ENCODE peak calls at places on chromosomes 6 and 20, in nine cellular contexts. One of them, this sample, is unnamed.

GRCh38 chr20:2109425-2110210 is 8.0 kb downstream of the STK35 start:
- DNase-seq in mammary epithelial cell: no peak
- DNase-seq in BJ: no peak
- DNase-seq in tibial nerve: peak
- DNase-seq in Panc1: no peak
- DNase-seq in thyroid gland: peak
- DNase-seq in bronchial epithelial cell: no peak
- DNase-seq in AG10803: no peak
- DNase-seq in ovary: peak
- DNase-seq in this sample: no peak

GRCh38 chr6:2669067-2669710 is 81.5 kb downstream of the MYLK4 start:
- DNase-seq in mammary epithelial cell: no peak
- DNase-seq in BJ: no peak
- DNase-seq in tibial nerve: no peak
- DNase-seq in Panc1: no peak
- DNase-seq in thyroid gland: no peak
- DNase-seq in bronchial epithelial cell: no peak
- DNase-seq in AG10803: no peak
- DNase-seq in ovary: no peak
- DNase-seq in this sample: no peak

GRCh38 chr20:63741676-63742380 is 2.3 kb downstream of the SLC2A4RG start:
- DNase-seq in mammary epithelial cell: no peak
- DNase-seq in BJ: no peak
- DNase-seq in tibial nerve: no peak
- DNase-seq in Panc1: no peak
- DNase-seq in thyroid gland: no peak
- DNase-seq in bronchial epithelial cell: no peak
- DNase-seq in AG10803: no peak
- DNase-seq in ovary: peak
- DNase-seq in this sample: no peak

GRCh38 chr6:167227984-167228383 is 63.1 kb upstream of the UNC93A start:
- DNase-seq in mammary epithelial cell: no peak
- DNase-seq in BJ: no peak
- DNase-seq in tibial nerve: no peak
- DNase-seq in Panc1: no peak
- DNase-seq in thyroid gland: no peak
- DNase-seq in bronchial epithelial cell: no peak
- DNase-seq in AG10803: no peak
- DNase-seq in ovary: no peak
- DNase-seq in this sample: no peak

GRCh38 chr6:29941916-29942274 is 437 bp upstream of the HLA-A start:
- DNase-seq in mammary epithelial cell: no peak
- DNase-seq in BJ: no peak
- DNase-seq in tibial nerve: no peak
- DNase-seq in Panc1: no peak
- DNase-seq in thyroid gland: no peak
- DNase-seq in bronchial epithelial cell: no peak
- DNase-seq in AG10803: no peak
- DNase-seq in ovary: no peak
- DNase-seq in this sample: no peak

GRCh38 chr6:72916906-72917305 is 295.0 kb downstream of the KCNQ5 start:
- DNase-seq in mammary epithelial cell: no peak
- DNase-seq in BJ: no peak
- DNase-seq in tibial nerve: no peak
- DNase-seq in Panc1: no peak
- DNase-seq in thyroid gland: no peak
- DNase-seq in bronchial epithelial cell: no peak
- DNase-seq in AG10803: peak
- DNase-seq in ovary: no peak
- DNase-seq in this sample: no peak

GRCh38 chr6:168310945-168311344 is 8.6 kb downstream of the DACT2 start:
- DNase-seq in mammary epithelial cell: no peak
- DNase-seq in BJ: no peak
- DNase-seq in tibial nerve: no peak
- DNase-seq in Panc1: no peak
- DNase-seq in thyroid gland: no peak
- DNase-seq in bronchial epithelial cell: no peak
- DNase-seq in AG10803: no peak
- DNase-seq in ovary: no peak
- DNase-seq in this sample: no peak

GRCh38 chr6:37561361-37561760 is 61.7 kb upstream of the CCDC167 start:
- DNase-seq in mammary epithelial cell: no peak
- DNase-seq in BJ: no peak
- DNase-seq in tibial nerve: no peak
- DNase-seq in Panc1: no peak
- DNase-seq in thyroid gland: no peak
- DNase-seq in bronchial epithelial cell: no peak
- DNase-seq in AG10803: no peak
- DNase-seq in ovary: no peak
- DNase-seq in this sample: no peak

GRCh38 chr20:53157443-53158408 is 185.6 kb downstream of the TSHZ2 start:
- DNase-seq in mammary epithelial cell: peak
- DNase-seq in BJ: no peak
- DNase-seq in tibial nerve: no peak
- DNase-seq in Panc1: peak
- DNase-seq in thyroid gland: peak
- DNase-seq in bronchial epithelial cell: peak
- DNase-seq in AG10803: peak
- DNase-seq in ovary: peak
- DNase-seq in this sample: no peak

GRCh38 chr6:16488813-16489212 is 250.4 kb downstream of the GMPR start:
- DNase-seq in mammary epithelial cell: no peak
- DNase-seq in BJ: no peak
- DNase-seq in tibial nerve: no peak
- DNase-seq in Panc1: no peak
- DNase-seq in thyroid gland: peak
- DNase-seq in bronchial epithelial cell: no peak
- DNase-seq in AG10803: no peak
- DNase-seq in ovary: no peak
- DNase-seq in this sample: no peak

GRCh38 chr20:5551621-5552020 is 198.6 kb upstream of the SHLD1 start:
- DNase-seq in mammary epithelial cell: no peak
- DNase-seq in BJ: no peak
- DNase-seq in tibial nerve: no peak
- DNase-seq in Panc1: no peak
- DNase-seq in thyroid gland: no peak
- DNase-seq in bronchial epithelial cell: no peak
- DNase-seq in AG10803: peak
- DNase-seq in ovary: no peak
- DNase-seq in this sample: no peak

GRCh38 chr20:63855363-63856110 is 5.8 kb upstream of the ABHD16B start:
- DNase-seq in mammary epithelial cell: no peak
- DNase-seq in BJ: no peak
- DNase-seq in tibial nerve: no peak
- DNase-seq in Panc1: no peak
- DNase-seq in thyroid gland: no peak
- DNase-seq in bronchial epithelial cell: no peak
- DNase-seq in AG10803: no peak
- DNase-seq in ovary: peak
- DNase-seq in this sample: no peak

GRCh38 chr20:4601630-4602296 is 119.9 kb upstream of the PRND start:
- DNase-seq in mammary epithelial cell: peak
- DNase-seq in BJ: no peak
- DNase-seq in tibial nerve: no peak
- DNase-seq in Panc1: no peak
- DNase-seq in thyroid gland: peak
- DNase-seq in bronchial epithelial cell: peak
- DNase-seq in AG10803: peak
- DNase-seq in ovary: no peak
- DNase-seq in this sample: peak

GRCh38 chr20:60332523-60332922 is 374.3 kb downstream of the CDH26 start:
- DNase-seq in mammary epithelial cell: peak
- DNase-seq in BJ: no peak
- DNase-seq in tibial nerve: no peak
- DNase-seq in Panc1: no peak
- DNase-seq in thyroid gland: no peak
- DNase-seq in bronchial epithelial cell: peak
- DNase-seq in AG10803: no peak
- DNase-seq in ovary: no peak
- DNase-seq in this sample: no peak

GRCh38 chr20:46206025-46206424 is 87.9 kb downstream of the CD40 start:
- DNase-seq in mammary epithelial cell: peak
- DNase-seq in BJ: no peak
- DNase-seq in tibial nerve: peak
- DNase-seq in Panc1: peak
- DNase-seq in thyroid gland: no peak
- DNase-seq in bronchial epithelial cell: peak
- DNase-seq in AG10803: peak
- DNase-seq in ovary: peak
- DNase-seq in this sample: no peak

GRCh38 chr20:9912858-9913434 is 74.1 kb upstream of the PAK5 start:
- DNase-seq in mammary epithelial cell: peak
- DNase-seq in BJ: peak
- DNase-seq in tibial nerve: peak
- DNase-seq in Panc1: peak
- DNase-seq in thyroid gland: peak
- DNase-seq in bronchial epithelial cell: peak
- DNase-seq in AG10803: peak
- DNase-seq in ovary: peak
- DNase-seq in this sample: peak

GRCh38 chr20:62921119-62921687 is 5.1 kb downstream of the DIDO1 start:
- DNase-seq in mammary epithelial cell: peak
- DNase-seq in BJ: no peak
- DNase-seq in tibial nerve: no peak
- DNase-seq in Panc1: no peak
- DNase-seq in thyroid gland: peak
- DNase-seq in bronchial epithelial cell: peak
- DNase-seq in AG10803: peak
- DNase-seq in ovary: no peak
- DNase-seq in this sample: no peak

GRCh38 chr6:111823831-111824607 is 49.2 kb downstream of the FYN start:
- DNase-seq in mammary epithelial cell: peak
- DNase-seq in BJ: peak
- DNase-seq in tibial nerve: peak
- DNase-seq in Panc1: no peak
- DNase-seq in thyroid gland: no peak
- DNase-seq in bronchial epithelial cell: peak
- DNase-seq in AG10803: peak
- DNase-seq in ovary: no peak
- DNase-seq in this sample: no peak

GRCh38 chr6:111972714-111973678 is 80.9 kb upstream of the CCN6 start:
- DNase-seq in mammary epithelial cell: peak
- DNase-seq in BJ: peak
- DNase-seq in tibial nerve: peak
- DNase-seq in Panc1: peak
- DNase-seq in thyroid gland: peak
- DNase-seq in bronchial epithelial cell: peak
- DNase-seq in AG10803: peak
- DNase-seq in ovary: peak
- DNase-seq in this sample: peak

GRCh38 chr6:37713529-37714119 is 15.9 kb upstream of the MDGA1 start:
- DNase-seq in mammary epithelial cell: peak
- DNase-seq in BJ: peak
- DNase-seq in tibial nerve: no peak
- DNase-seq in Panc1: no peak
- DNase-seq in thyroid gland: no peak
- DNase-seq in bronchial epithelial cell: peak
- DNase-seq in AG10803: peak
- DNase-seq in ovary: no peak
- DNase-seq in this sample: no peak

GRCh38 chr6:71287038-71287437 is 1.6 kb upstream of the OGFRL1 start:
- DNase-seq in mammary epithelial cell: no peak
- DNase-seq in BJ: no peak
- DNase-seq in tibial nerve: peak
- DNase-seq in Panc1: no peak
- DNase-seq in thyroid gland: no peak
- DNase-seq in bronchial epithelial cell: no peak
- DNase-seq in AG10803: peak
- DNase-seq in ovary: no peak
- DNase-seq in this sample: no peak
- H3K4me3 ChIP-seq in mammary epithelial cell: no peak
- H3K4me3 ChIP-seq in BJ: no peak
- H3K4me3 ChIP-seq in tibial nerve: no peak
- H3K4me3 ChIP-seq in Panc1: no peak
- H3K4me3 ChIP-seq in thyroid gland: no peak
- H3K4me3 ChIP-seq in bronchial epithelial cell: no peak
- H3K4me3 ChIP-seq in AG10803: no peak
- H3K4me3 ChIP-seq in ovary: no peak
- H3K4me3 ChIP-seq in this sample: no peak

GRCh38 chr6:142746524-142746923 is 198.5 kb downstream of the HIVEP2 start:
- DNase-seq in mammary epithelial cell: no peak
- DNase-seq in BJ: no peak
- DNase-seq in tibial nerve: no peak
- DNase-seq in Panc1: no peak
- DNase-seq in thyroid gland: peak
- DNase-seq in bronchial epithelial cell: no peak
- DNase-seq in AG10803: no peak
- DNase-seq in ovary: no peak
- DNase-seq in this sample: no peak
- TF ChIP-seq CTCF in mammary epithelial cell: peak
- TF ChIP-seq CTCF in BJ: peak
- TF ChIP-seq CTCF in tibial nerve: peak
- TF ChIP-seq CTCF in Panc1: peak
- TF ChIP-seq CTCF in thyroid gland: peak
- TF ChIP-seq CTCF in bronchial epithelial cell: peak
- TF ChIP-seq CTCF in AG10803: no peak
- TF ChIP-seq CTCF in ovary: no peak
- TF ChIP-seq CTCF in this sample: peak

DNA sequence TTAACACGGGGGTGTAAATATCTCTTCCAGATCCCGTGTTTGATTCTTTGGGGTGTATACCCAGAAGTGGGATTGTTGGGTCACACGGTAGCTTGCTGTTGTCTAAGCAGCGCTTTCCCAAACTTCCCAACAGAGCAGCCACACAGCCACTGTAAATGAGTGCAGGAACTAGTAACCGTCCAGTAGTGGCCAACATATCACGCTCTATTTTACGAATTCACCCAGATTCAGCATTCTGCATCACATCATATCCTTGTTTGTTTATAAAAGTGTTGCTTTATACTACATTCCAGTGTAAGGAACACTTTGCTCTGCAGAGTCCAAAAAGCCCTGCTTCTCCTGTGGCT is 216.1 kb upstream of the ECI2 start:
- DNase-seq in mammary epithelial cell: no peak
- DNase-seq in BJ: no peak
- DNase-seq in tibial nerve: no peak
- DNase-seq in Panc1: no peak
- DNase-seq in thyroid gland: no peak
- DNase-seq in bronchial epithelial cell: no peak
- DNase-seq in AG10803: no peak
- DNase-seq in ovary: no peak
- DNase-seq in this sample: no peak
- H3K4me3 ChIP-seq in mammary epithelial cell: no peak
- H3K4me3 ChIP-seq in BJ: peak
- H3K4me3 ChIP-seq in tibial nerve: no peak
- H3K4me3 ChIP-seq in Panc1: peak
- H3K4me3 ChIP-seq in thyroid gland: no peak
- H3K4me3 ChIP-seq in bronchial epithelial cell: no peak
- H3K4me3 ChIP-seq in AG10803: peak
- H3K4me3 ChIP-seq in ovary: no peak
- H3K4me3 ChIP-seq in this sample: no peak

DNA sequence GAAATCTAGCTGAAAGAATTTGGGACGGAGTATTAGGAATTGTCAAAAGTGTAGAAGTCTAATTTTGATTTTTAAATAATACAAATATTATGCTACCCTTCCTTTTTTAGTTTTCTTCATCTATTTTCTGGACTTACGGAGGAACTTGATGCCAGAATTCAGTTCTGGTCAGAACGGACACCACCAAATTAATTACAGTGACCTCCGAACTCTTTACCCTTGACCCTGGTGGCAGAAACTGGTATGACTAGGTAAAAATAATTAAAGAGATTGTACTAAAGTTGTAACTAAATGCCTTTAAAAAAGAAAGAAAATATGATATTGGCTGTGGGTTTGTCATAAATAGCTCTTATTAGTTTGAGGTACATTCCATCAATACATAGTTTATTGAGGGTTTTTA is 751.1 kb upstream of the MAP3K7 start:
- DNase-seq in mammary epithelial cell: no peak
- DNase-seq in BJ: no peak
- DNase-seq in tibial nerve: no peak
- DNase-seq in Panc1: no peak
- DNase-seq in thyroid gland: no peak
- DNase-seq in bronchial epithelial cell: no peak
- DNase-seq in AG10803: no peak
- DNase-seq in ovary: no peak
- DNase-seq in this sample: no peak
- TF ChIP-seq CTCF in mammary epithelial cell: no peak
- TF ChIP-seq CTCF in BJ: peak
- TF ChIP-seq CTCF in tibial nerve: no peak
- TF ChIP-seq CTCF in Panc1: no peak
- TF ChIP-seq CTCF in thyroid gland: no peak
- TF ChIP-seq CTCF in bronchial epithelial cell: no peak
- TF ChIP-seq CTCF in AG10803: no peak
- TF ChIP-seq CTCF in ovary: no peak
- TF ChIP-seq CTCF in this sample: no peak